ENCODE peak calls at places on chromosomes 4 and X, in seven cellular contexts. C is CD4-positive, alpha-beta T cell; A is activated naive CD4-positive, alpha-beta T cell treated with Interleukin-2 at 50 U/mL for 16 hours; G is kidney epithelial cell; M is uterus; U is posterior cingulate gyrus; Q is memory B cell. J is an unnamed sample.

GRCh38 chr4:140816806-140817205 is 60.6 kb upstream of the TBC1D9 start:
- DNase-seq in C (no peak), A (no peak), G (no peak), M (no peak), U (no peak), Q (no peak), J (no peak)

GRCh38 chr4:4859799-4860380 is 425 bp downstream of the MSX1 start:
- DNase-seq in C (no peak), A (no peak), G (no peak), M (no peak), U (no peak), Q (no peak), J (no peak)

GRCh38 chr4:150828159-150828558 is 186.9 kb downstream of the LRBA start:
- DNase-seq in C (peak; percentile 25), A (peak; percentile 56), G (no peak), M (no peak), U (no peak), Q (peak; percentile 59), J (no peak)

GRCh38 chrX:153766098-153766817 is 2.2 kb downstream of the PLXNB3 start:
- DNase-seq in C (no peak), A (peak; percentile 20), G (peak; percentile 21), M (peak; percentile 39), U (peak; percentile 68), Q (no peak), J (peak; percentile 20)

GRCh38 chr4:35151816-35152572 is 1092.3 kb downstream of the ARAP2 start:
- DNase-seq in C (no peak), A (no peak), G (no peak), M (no peak), U (no peak), Q (no peak), J (no peak)

GRCh38 chrX:40772290-40772689 is 36.9 kb upstream of the MED14 start:
- DNase-seq in C (no peak), A (no peak), G (no peak), M (no peak), U (no peak), Q (no peak), J (no peak)

GRCh38 chrX:1321689-1322088 is 14.9 kb upstream of the IL3RA start:
- DNase-seq in C (no peak), A (no peak), G (no peak), M (no peak), U (no peak), Q (no peak), J (no peak)

GRCh38 chrX:118062048-118062789 is 54.4 kb downstream of the KLHL13 start:
- DNase-seq in C (no peak), A (no peak), G (no peak), M (no peak), U (no peak), Q (no peak), J (no peak)

GRCh38 chrX:17052776-17053175 is 106.3 kb downstream of the REPS2 start:
- DNase-seq in C (no peak), A (no peak), G (no peak), M (no peak), U (no peak), Q (no peak), J (no peak)

GRCh38 chr4:145545538-145546224 is 64.0 kb downstream of the SMAD1 start:
- DNase-seq in C (no peak), A (no peak), G (peak; percentile 91), M (no peak), U (no peak), Q (no peak), J (no peak)

GRCh38 chrX:12463052-12463451 is 324.8 kb downstream of the FRMPD4 start:
- DNase-seq in C (no peak), A (no peak), G (no peak), M (no peak), U (no peak), Q (no peak), J (no peak)

GRCh38 chr4:188399834-188400233 is 260.6 kb downstream of the TRIML1 start:
- DNase-seq in C (no peak), A (no peak), G (no peak), M (no peak), U (no peak), Q (no peak), J (no peak)

GRCh38 chrX:78092296-78092695 is 11.8 kb upstream of the PGK1 start:
- DNase-seq in C (no peak), A (no peak), G (no peak), M (no peak), U (no peak), Q (no peak), J (no peak)

GRCh38 chr4:8152090-8152864 is 6.3 kb downstream of the ABLIM2 start:
- DNase-seq in C (no peak), A (no peak), G (no peak), M (no peak), U (no peak), Q (no peak), J (no peak)

GRCh38 chr4:48831532-48832015 is 686 bp downstream of the OCIAD1 start:
- DNase-seq in C (no peak), A (no peak), G (no peak), M (no peak), U (no peak), Q (no peak), J (no peak)

GRCh38 chrX:39310925-39311324 is 509.7 kb downstream of the MID1IP1 start:
- DNase-seq in C (no peak), A (no peak), G (no peak), M (no peak), U (no peak), Q (no peak), J (no peak)

GRCh38 chrX:102858826-102859627 is 78.0 kb upstream of the RAB40AL start:
- DNase-seq in C (no peak), A (no peak), G (no peak), M (no peak), U (no peak), Q (no peak), J (no peak)

GRCh38 chr4:81504685-81505598 is 33.2 kb upstream of the RASGEF1B start:
- DNase-seq in C (peak; percentile 66), A (peak; percentile 69), G (no peak), M (peak; percentile 27), U (no peak), Q (peak; percentile 54), J (peak; percentile 76)

GRCh38 chrX:109624641-109625311 is at the start of gene KCNE5:
- DNase-seq in C (no peak), A (no peak), G (no peak), M (no peak), U (peak; percentile 7), Q (no peak), J (no peak)

GRCh38 chrX:9785944-9786741 is at the start of gene SHROOM2:
- DNase-seq in C (no peak), A (no peak), G (no peak), M (no peak), U (no peak), Q (no peak), J (no peak)

GRCh38 chr4:61923179-61923578 is 723.1 kb downstream of the ADGRL3 start:
- DNase-seq in C (no peak), A (no peak), G (no peak), M (no peak), U (no peak), Q (no peak), J (no peak)

GRCh38 chr4:74638689-74639088 is 155.6 kb downstream of the BTC start:
- DNase-seq in C (no peak), A (no peak), G (no peak), M (no peak), U (no peak), Q (no peak), J (no peak)

GRCh38 chrX:25344191-25344936 is 328.6 kb upstream of the ARX start:
- DNase-seq in C (no peak), A (no peak), G (peak; percentile 7), M (no peak), U (peak; percentile 29), Q (no peak), J (no peak)

GRCh38 chrX:49155243-49155899 is 7.2 kb upstream of the MAGIX start:
- DNase-seq in C (no peak), A (peak; percentile 27), G (no peak), M (peak; percentile 46), U (no peak), Q (no peak), J (no peak)

GRCh38 chrX:65610040-65610439 is 57.4 kb upstream of the MSN start:
- DNase-seq in C (no peak), A (no peak), G (no peak), M (no peak), U (no peak), Q (no peak), J (no peak)

GRCh38 chr4:47839259-47839658 is 1.4 kb upstream of the CORIN start:
- DNase-seq in C (peak; percentile 10), A (peak; percentile 63), G (no peak), M (peak; percentile 18), U (peak; percentile 21), Q (peak; percentile 20), J (no peak)

GRCh38 chr4:1295405-1296055 is 5.8 kb downstream of the MAEA start:
- DNase-seq in C (no peak), A (no peak), G (no peak), M (no peak), U (no peak), Q (no peak), J (no peak)